ENCODE peak calls at places on chromosome 6, in four cellular contexts. One of them, this sample, is unnamed.
A peak's percentile ranks its signal among the peaks of the same experiment; 100 is the strongest.

GRCh38 chr6:30963641-30964040 is 19.9 kb upstream of the MUC21 start:
- DNase-seq in SK-N-SH: no peak
- DNase-seq in HepG2: no peak
- DNase-seq in K562: no peak
- DNase-seq in this sample: no peak

GRCh38 chr6:152697634-152698033 is at the start of gene MYCT1:
- DNase-seq in SK-N-SH: no peak
- DNase-seq in HepG2: no peak
- DNase-seq in K562: no peak
- DNase-seq in this sample: no peak

GRCh38 chr6:152636675-152637421 is at the start of gene SYNE1:
- DNase-seq in SK-N-SH: peak; percentile 84
- DNase-seq in HepG2: no peak
- DNase-seq in K562: no peak
- DNase-seq in this sample: no peak

GRCh38 chr6:46867411-46867810 is 54.3 kb downstream of the ADGRF5 start:
- DNase-seq in SK-N-SH: no peak
- DNase-seq in HepG2: no peak
- DNase-seq in K562: no peak
- DNase-seq in this sample: no peak

GRCh38 chr6:6751615-6752014 is 163.1 kb downstream of the LY86 start:
- DNase-seq in SK-N-SH: no peak
- DNase-seq in HepG2: no peak
- DNase-seq in K562: peak; percentile 50
- DNase-seq in this sample: peak; percentile 39

GRCh38 chr6:137443901-137444300 is 50.3 kb downstream of the OLIG3 start:
- DNase-seq in SK-N-SH: no peak
- DNase-seq in HepG2: no peak
- DNase-seq in K562: no peak
- DNase-seq in this sample: peak; percentile 6

GRCh38 chr6:91860951-91861350 is 1274.1 kb upstream of the MAP3K7 start:
- DNase-seq in SK-N-SH: no peak
- DNase-seq in HepG2: no peak
- DNase-seq in K562: no peak
- DNase-seq in this sample: no peak

GRCh38 chr6:139940741-139941712 is 566.6 kb upstream of the CITED2 start:
- DNase-seq in SK-N-SH: no peak
- DNase-seq in HepG2: no peak
- DNase-seq in K562: no peak
- DNase-seq in this sample: no peak

GRCh38 chr6:4805553-4806307 is 29.5 kb downstream of the CDYL start:
- DNase-seq in SK-N-SH: peak; percentile 68
- DNase-seq in HepG2: peak; percentile 51
- DNase-seq in K562: no peak
- DNase-seq in this sample: peak; percentile 34

GRCh38 chr6:36755435-36756348 is 58.1 kb downstream of the RAB44 start:
- DNase-seq in SK-N-SH: no peak
- DNase-seq in HepG2: peak; percentile 40
- DNase-seq in K562: no peak
- DNase-seq in this sample: no peak

GRCh38 chr6:168126566-168127383 is 47.8 kb upstream of the FRMD1 start:
- DNase-seq in SK-N-SH: no peak
- DNase-seq in HepG2: no peak
- DNase-seq in K562: no peak
- DNase-seq in this sample: no peak

DNA sequence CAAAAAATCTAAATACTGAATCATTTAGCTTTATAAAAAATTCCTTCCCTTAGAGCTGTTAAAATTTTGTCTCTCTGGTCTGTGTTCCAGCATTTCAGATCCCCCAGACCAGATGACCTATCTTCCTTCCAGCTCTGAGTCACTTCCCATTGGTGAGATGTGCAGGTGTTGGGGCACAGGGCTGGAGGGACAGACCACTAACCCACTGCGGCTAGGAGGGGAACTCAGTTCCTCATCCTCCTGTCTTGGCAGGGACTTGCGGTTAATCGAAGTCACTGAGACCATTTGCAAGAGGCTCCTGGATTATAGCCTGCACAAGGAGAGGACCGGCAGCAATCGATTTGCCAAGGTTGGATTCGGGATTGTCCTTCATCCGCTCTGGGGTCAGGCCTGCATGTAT is 6.0 kb downstream of the CNPY3 start:
- DNase-seq in SK-N-SH: no peak
- DNase-seq in HepG2: no peak
- DNase-seq in K562: no peak
- DNase-seq in this sample: no peak
- TF ChIP-seq ELF1 in SK-N-SH: no peak
- TF ChIP-seq ELF1 in HepG2: no peak
- TF ChIP-seq ELF1 in K562: no peak
- TF ChIP-seq ELF1 in this sample: no peak

GRCh38 chr6:93123585-93123984 is 295.8 kb downstream of the EPHA7 start:
- DNase-seq in SK-N-SH: no peak
- DNase-seq in HepG2: no peak
- DNase-seq in K562: no peak
- DNase-seq in this sample: no peak
- TF ChIP-seq CTCF in SK-N-SH: no peak
- TF ChIP-seq CTCF in HepG2: no peak
- TF ChIP-seq CTCF in K562: no peak
- TF ChIP-seq CTCF in this sample: no peak

DNA sequence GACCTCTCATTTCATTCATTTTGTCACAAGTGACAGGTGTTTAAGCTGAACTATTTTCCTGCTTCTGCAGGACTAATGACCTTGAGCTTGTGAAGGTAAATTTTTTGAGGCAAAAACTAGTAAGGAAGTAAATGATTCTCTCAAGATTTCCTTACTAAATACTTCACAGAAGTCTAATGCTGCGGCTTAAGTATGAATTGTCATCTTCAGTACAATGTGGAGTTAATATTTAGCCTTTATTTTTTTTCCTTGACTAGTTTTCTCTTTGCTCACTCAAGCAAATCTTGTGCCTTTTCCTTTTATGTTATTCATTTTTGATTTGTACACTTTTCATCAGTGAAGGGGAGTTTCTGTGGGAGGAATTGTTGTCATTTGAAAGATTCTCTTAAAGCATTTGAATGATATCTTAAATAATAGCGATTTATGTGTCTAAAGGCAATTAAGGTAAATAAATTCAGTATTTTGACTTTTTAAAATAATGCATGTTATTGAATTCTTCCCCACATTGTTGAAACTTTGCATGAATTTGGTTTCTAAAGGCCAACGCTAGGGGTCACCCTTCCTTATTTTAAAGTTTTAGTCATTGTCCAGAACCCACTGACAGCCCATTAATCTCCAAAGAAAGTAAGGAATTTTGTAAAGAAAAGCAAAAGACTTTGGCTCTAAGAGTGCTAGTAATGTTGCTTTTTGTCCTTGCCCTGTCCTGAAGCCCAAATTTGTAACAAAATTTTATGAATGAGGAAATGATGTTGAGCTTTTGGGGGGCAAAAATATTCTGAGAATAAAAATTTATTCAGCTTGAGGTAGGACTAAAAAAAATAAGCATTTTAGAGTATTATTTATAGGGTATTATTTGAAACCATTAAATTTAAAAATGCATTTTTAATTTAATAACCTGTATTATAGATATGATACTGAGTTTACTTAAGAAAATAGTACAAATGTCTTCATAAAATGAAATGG is 157.4 kb upstream of the LAMA2 start:
- DNase-seq in SK-N-SH: peak; percentile 5
- DNase-seq in HepG2: peak; percentile 39
- DNase-seq in K562: peak; percentile 5
- DNase-seq in this sample: peak; percentile 41
- TF ChIP-seq ELF1 in SK-N-SH: no peak
- TF ChIP-seq ELF1 in HepG2: no peak
- TF ChIP-seq ELF1 in K562: no peak
- TF ChIP-seq ELF1 in this sample: no peak

DNA sequence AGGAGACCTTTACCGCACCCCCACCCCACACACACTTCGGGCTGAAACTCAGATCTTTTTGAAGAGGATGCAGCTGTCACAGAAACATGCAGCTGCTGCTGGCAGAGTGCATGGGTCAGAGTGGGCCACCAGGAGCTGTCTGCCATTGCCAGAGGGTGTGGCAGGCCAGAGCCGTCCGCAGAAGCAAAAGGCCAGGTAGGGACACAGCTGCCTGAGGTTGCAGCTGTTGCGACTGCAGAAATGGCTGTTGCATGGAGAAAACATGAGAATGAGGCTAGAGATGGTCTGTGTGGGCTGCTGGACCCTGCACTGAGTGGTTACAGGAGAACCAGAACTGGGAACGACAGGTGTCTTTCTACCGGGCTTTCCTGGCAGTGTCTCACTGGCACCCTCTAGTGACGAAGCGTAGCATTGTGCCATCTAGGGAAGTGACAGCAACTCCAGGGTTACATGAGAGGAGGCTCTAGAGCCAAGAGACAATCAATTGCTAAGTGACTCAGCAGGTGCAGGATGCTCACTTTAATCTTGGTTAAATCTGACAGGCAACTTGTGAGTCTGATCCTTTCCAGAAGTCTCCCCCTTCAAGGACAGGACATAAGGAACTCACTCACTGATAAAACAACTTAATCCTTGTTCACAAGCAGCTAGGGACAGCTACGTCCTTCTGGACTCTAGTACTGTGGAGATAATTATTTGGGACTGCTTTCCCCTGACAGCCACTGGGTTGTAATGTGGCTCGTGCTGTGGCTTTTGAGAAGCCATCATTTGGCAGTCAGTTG is 29.1 kb upstream of the SERPINB9 start:
- DNase-seq in SK-N-SH: peak; percentile 86
- DNase-seq in HepG2: peak; percentile 85
- DNase-seq in K562: peak; percentile 94
- DNase-seq in this sample: peak; percentile 82
- TF ChIP-seq CTCF in SK-N-SH: peak; percentile 97
- TF ChIP-seq CTCF in HepG2: peak; percentile 99
- TF ChIP-seq CTCF in K562: peak; percentile 100
- TF ChIP-seq CTCF in this sample: peak; percentile 99

DNA sequence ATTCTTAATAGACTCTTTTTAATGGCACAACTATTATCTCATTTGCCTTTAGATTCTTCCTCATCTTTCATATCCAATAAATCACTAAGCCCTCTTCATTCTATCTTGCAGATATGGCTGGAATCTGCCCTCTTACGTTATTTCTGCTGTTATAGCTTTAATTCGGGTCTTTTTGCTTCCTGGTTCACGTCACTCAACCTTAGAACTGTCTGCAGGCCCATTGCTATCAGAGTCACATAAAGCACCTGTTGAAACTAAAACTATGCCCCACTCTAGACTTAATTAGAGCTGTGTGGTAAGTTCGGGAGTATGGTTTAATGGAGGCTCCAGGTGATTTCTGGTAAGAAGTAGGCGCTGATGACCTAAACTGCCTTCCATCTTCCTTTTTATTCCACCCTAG is 988 bp downstream of the QRSL1 start:
- DNase-seq in SK-N-SH: no peak
- DNase-seq in HepG2: no peak
- DNase-seq in K562: peak; percentile 24
- DNase-seq in this sample: no peak
- TF ChIP-seq ELF1 in SK-N-SH: no peak
- TF ChIP-seq ELF1 in HepG2: no peak
- TF ChIP-seq ELF1 in K562: no peak
- TF ChIP-seq ELF1 in this sample: no peak

DNA sequence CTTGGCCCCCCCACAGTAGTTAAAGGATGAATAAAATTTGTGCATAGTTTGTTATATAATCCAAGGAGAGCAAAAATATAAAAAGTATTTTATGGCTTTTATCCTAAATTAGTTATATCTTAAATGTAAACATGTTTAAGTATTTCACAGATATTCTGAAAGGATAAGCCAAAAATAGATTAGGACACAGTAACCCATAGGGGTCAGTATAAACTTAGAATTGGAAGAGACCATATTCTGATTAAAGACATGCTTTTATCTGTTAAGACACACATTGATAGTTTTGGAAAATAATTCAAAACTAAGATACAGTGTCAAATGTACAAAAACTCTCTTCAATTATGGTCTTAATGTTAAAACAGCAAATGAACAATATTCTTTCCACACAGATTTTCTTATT is 4.5 kb upstream of the SERINC1 start:
- DNase-seq in SK-N-SH: peak; percentile 38
- DNase-seq in HepG2: peak; percentile 24
- DNase-seq in K562: peak; percentile 26
- DNase-seq in this sample: no peak
- TF ChIP-seq CTCF in SK-N-SH: peak; percentile 76
- TF ChIP-seq CTCF in HepG2: peak; percentile 47
- TF ChIP-seq CTCF in K562: no peak
- TF ChIP-seq CTCF in this sample: peak; percentile 77

GRCh38 chr6:16591681-16592549 is 169.3 kb downstream of the ATXN1 start:
- DNase-seq in SK-N-SH: no peak
- DNase-seq in HepG2: no peak
- DNase-seq in K562: no peak
- DNase-seq in this sample: no peak
- TF ChIP-seq ELF1 in SK-N-SH: no peak
- TF ChIP-seq ELF1 in HepG2: no peak
- TF ChIP-seq ELF1 in K562: no peak
- TF ChIP-seq ELF1 in this sample: no peak

GRCh38 chr6:113190170-113190569 is 667.0 kb upstream of the MARCKS start:
- DNase-seq in SK-N-SH: no peak
- DNase-seq in HepG2: no peak
- DNase-seq in K562: no peak
- DNase-seq in this sample: peak; percentile 8
- TF ChIP-seq CTCF in SK-N-SH: no peak
- TF ChIP-seq CTCF in HepG2: peak; percentile 33
- TF ChIP-seq CTCF in K562: no peak
- TF ChIP-seq CTCF in this sample: peak; percentile 36

This sample was measured in HCT116.